ENCODE peak calls at places on chromosomes 16 and 17, in seven cellular contexts. C, E, L, Q, Z, I and N are unnamed samples.

GRCh38 chr17:82668631-82669099 is 20.4 kb upstream of the WDR45B start:
- DNase-seq in Z (peak), C (peak), Q (peak), I (peak), L (peak), E (peak), N (no peak)

GRCh38 chr17:49514374-49514738 is 19.3 kb downstream of the NGFR start:
- DNase-seq in C (no peak), I (peak), Z (no peak), Q (no peak), L (no peak), E (no peak), N (no peak)

GRCh38 chr16:15542261-15542660 is 100.7 kb downstream of the MARF1 start:
- DNase-seq in I (no peak), C (no peak), L (no peak), E (no peak), Q (no peak), Z (no peak), N (no peak)

GRCh38 chr17:67477687-67478086 is 100.6 kb downstream of the PITPNC1 start:
- DNase-seq in E (no peak), Z (no peak), C (no peak), I (no peak), L (no peak), Q (no peak), N (peak)

GRCh38 chr16:11639925-11640899 is 28.0 kb upstream of the SNN start:
- DNase-seq in Z (peak), C (peak), I (peak), E (peak), L (no peak), Q (no peak), N (peak)

GRCh38 chr16:4746215-4746614 is 11.9 kb downstream of the DNAAF8 start:
- DNase-seq in E (no peak), L (no peak), I (no peak), Q (no peak), Z (no peak), C (no peak), N (no peak)

GRCh38 chr16:74146643-74147042 is 150.0 kb upstream of the PSMD7 start:
- DNase-seq in Z (no peak), Q (no peak), E (no peak), C (no peak), L (no peak), I (no peak), N (no peak)

GRCh38 chr16:27742333-27742732 is 192.4 kb downstream of the KATNIP start:
- DNase-seq in Z (no peak), I (no peak), E (no peak), L (no peak), Q (no peak), C (no peak), N (no peak)

GRCh38 chr17:67829331-67829730 is 4.0 kb downstream of the BPTF start:
- DNase-seq in Z (no peak), E (no peak), I (no peak), C (no peak), L (peak), Q (peak), N (no peak)

GRCh38 chr16:88298882-88299745 is 83.6 kb upstream of the ZNF469 start:
- DNase-seq in I (no peak), Z (peak), L (no peak), C (peak), E (no peak), Q (no peak), N (no peak)

GRCh38 chr17:66726846-66727245 is 108.1 kb upstream of the CACNG5 start:
- DNase-seq in C (no peak), I (no peak), L (no peak), Z (no peak), Q (no peak), E (no peak), N (no peak)

GRCh38 chr17:77107506-77108433 is 33.0 kb upstream of the SEC14L1 start:
- DNase-seq in Z (no peak), L (peak), Q (peak), I (peak), E (no peak), C (no peak), N (no peak)

GRCh38 chr17:66960623-66961022 is 3.9 kb upstream of the CACNG4 start:
- DNase-seq in Q (no peak), I (no peak), L (no peak), Z (no peak), E (no peak), C (no peak), N (no peak)

GRCh38 chr16:3959148-3959547 is 78.6 kb upstream of the CREBBP start:
- DNase-seq in E (no peak), I (peak), Q (no peak), C (no peak), Z (peak), L (no peak), N (no peak)

GRCh38 chr17:29094101-29094708 is 51.3 kb downstream of the PIPOX start:
- DNase-seq in Z (no peak), Q (no peak), E (no peak), C (no peak), L (no peak), I (no peak), N (no peak)

GRCh38 chr16:57838161-57838560 is 35.9 kb upstream of the KIFC3 start:
- DNase-seq in I (no peak), E (no peak), Q (no peak), C (no peak), Z (no peak), L (no peak), N (no peak)

GRCh38 chr17:42290577-42290976 is 2.3 kb downstream of the STAT5A start:
- DNase-seq in Q (no peak), C (peak), E (no peak), Z (no peak), I (no peak), L (no peak), N (no peak)

GRCh38 chr17:79970576-79971068 is 65.0 kb downstream of the TBC1D16 start:
- DNase-seq in I (peak), Z (peak), E (no peak), L (no peak), Q (no peak), C (no peak), N (no peak)
- TF ChIP-seq CTCF in I (peak), Z (peak), E (no peak), L (peak), Q (peak), C (peak), N (peak)

GRCh38 chr16:8796469-8797363 is 723 bp downstream of the TMEM186 start:
- DNase-seq in Q (no peak), Z (no peak), C (no peak), I (no peak), E (no peak), L (no peak), N (no peak)

GRCh38 chr16:8798174-8798527 is 512 bp downstream of the PMM2 start:
- DNase-seq in I (no peak), C (no peak), Z (no peak), E (no peak), Q (no peak), L (no peak), N (no peak)

GRCh38 chr16:8797364-8798173 is at the start of the genes PMM2 and TMEM186:
- DNase-seq in C (peak), Q (peak), E (peak), I (peak), Z (peak), L (peak), N (peak)

GRCh38 chr16:8795818-8796217 is 1.6 kb downstream of the TMEM186 start:
- DNase-seq in L (no peak), I (no peak), Q (no peak), C (no peak), Z (no peak), E (no peak), N (no peak)

GRCh38 chr16:8795096-8795495 is 2.3 kb downstream of the TMEM186 start:
- DNase-seq in E (no peak), C (no peak), Z (no peak), L (no peak), I (no peak), Q (no peak), N (no peak)
- TF ChIP-seq CTCF in E (no peak), C (peak), Z (peak), L (no peak), I (no peak), Q (no peak), N (no peak)

GRCh38 chr16:30046178-30046577 is 15.1 kb upstream of the TLCD3B start:
- DNase-seq in Z (no peak), E (no peak), L (no peak), C (no peak), Q (no peak), I (no peak), N (no peak)

GRCh38 chr16:30040221-30040620 is 9.2 kb upstream of the TLCD3B start:
- DNase-seq in E (no peak), I (no peak), C (no peak), L (no peak), Q (no peak), Z (no peak), N (no peak)

GRCh38 chr16:30046588-30046987 is 15.5 kb upstream of the TLCD3B start:
- DNase-seq in C (no peak), Z (no peak), E (no peak), I (no peak), Q (no peak), L (no peak), N (no peak)

GRCh38 chr16:30041841-30042240 is 10.8 kb upstream of the TLCD3B start:
- DNase-seq in C (no peak), Z (no peak), Q (no peak), I (peak), L (no peak), E (no peak), N (no peak)
- TF ChIP-seq CTCF in C (peak), Z (peak), Q (peak), I (peak), L (no peak), E (peak), N (peak)

DNA sequence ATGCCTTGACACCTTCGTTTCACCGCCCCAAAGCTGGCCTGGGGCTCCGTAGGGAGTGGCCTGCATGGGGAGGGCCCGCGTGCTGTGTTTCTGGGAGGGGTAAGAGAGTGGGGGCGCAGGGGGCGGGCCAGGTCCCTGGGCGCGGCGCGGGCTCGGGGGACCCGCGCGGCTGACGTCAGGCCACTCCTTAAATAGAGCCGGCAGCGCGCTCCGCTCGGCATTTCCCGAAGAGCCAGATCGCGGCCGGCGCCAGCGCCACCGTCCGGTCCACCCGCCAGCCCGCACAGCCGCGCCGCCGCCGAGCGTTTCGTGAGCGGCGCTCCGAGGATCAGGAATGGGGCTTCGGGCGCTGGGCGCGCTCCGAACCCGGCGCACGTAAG is at the start of gene HS3ST2:
- DNase-seq in E (peak), Q (peak), L (peak), I (peak), Z (peak), C (peak), N (no peak)
- TF ChIP-seq CTCF in E (peak), Q (no peak), L (no peak), I (no peak), Z (no peak), C (peak), N (no peak)

DNA sequence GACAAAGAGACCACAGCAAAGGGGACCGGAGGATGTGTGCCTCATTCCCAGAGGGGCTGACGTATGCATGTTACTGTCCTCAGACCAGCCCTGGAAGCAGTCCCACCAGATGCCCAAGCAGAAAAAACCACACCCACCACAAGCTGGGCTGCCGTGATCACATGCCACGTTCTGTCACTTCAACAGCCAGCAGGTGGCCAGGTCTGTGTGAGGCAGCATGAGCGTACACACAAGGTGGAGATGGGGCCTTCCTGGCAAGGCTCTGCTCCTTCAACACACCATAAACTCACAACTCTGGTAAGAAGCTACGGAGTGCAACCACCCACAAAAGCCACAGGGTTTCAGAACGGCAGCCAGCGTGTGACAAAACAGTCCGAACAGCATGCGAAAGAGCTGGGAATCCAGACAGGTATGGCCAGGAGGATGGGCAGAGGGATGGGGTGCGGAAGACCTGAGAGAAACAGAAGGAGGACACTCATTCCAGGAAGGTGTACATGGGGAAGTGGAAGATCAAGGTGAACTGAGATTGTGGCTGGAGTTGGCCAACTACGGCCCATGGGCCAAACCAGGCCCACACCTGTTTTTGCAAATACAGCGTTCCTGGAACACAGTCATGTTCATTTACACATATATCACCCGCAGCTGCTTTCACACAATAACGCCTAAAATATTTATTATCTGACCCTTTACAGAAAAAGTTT is 27.9 kb downstream of the MBTPS1 start:
- DNase-seq in L (peak), I (no peak), C (no peak), Q (peak), Z (no peak), E (no peak), N (no peak)
- TF ChIP-seq CTCF in L (peak), I (no peak), C (no peak), Q (peak), Z (no peak), E (no peak), N (no peak)

GRCh38 chr17:17703608-17703919 is 22.3 kb downstream of the RAI1 start:
- DNase-seq in Q (peak), Z (no peak), I (no peak), C (no peak), E (no peak), L (no peak), N (no peak)

GRCh38 chr17:17704931-17705330 is 23.7 kb downstream of the RAI1 start:
- DNase-seq in Z (no peak), E (no peak), I (no peak), C (no peak), L (no peak), Q (no peak), N (no peak)

GRCh38 chr17:17708301-17708700 is 27.0 kb downstream of the RAI1 start:
- DNase-seq in L (no peak), Z (no peak), Q (no peak), E (no peak), C (no peak), I (no peak), N (no peak)

GRCh38 chr17:17708816-17709215 is 27.6 kb downstream of the RAI1 start:
- DNase-seq in E (no peak), Q (no peak), I (no peak), L (no peak), C (no peak), Z (no peak), N (no peak)

DNA sequence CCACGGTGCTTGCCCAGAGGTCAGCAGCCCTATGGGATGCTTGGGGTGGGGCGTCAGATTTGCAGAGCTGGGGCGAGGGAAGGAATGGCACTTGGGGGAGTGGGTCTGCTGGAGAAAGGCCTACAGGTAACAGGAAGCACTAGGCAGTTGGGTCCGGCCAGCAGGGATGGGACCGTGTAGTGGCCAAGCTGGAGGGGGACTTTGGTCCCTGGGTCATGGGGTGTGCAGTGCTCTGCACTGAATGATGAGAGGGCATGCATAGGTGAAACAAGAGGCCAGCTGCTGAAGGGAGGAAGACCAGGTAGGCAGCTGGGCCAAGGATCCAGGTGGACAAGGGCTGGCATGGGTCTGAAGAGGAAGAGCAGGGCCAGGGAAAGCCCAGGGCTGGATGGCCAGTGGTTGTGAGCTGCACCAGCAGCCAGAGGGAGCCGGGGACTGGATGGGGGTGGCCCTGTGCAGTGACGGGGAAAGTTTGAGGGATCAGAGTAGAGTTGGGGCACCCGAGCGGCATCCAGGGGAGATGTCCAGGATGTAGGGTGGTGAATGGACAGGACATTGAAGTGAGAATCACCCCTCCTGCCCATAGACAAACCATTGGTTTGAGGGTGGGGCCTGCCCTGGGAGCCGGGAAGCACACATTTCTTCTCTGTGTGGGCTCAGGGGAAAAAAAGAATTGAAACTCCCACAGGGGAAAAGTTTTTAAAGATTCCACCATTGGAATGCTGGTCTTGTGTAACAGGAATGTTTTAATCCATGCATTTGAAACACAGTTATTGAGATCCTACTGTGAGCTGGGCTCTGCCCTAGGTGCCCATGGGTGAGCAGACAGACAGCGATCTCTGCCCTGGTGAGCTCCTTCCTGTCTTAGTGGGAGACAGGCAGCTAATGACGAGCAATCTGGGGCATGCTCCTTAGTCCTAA is 25.1 kb downstream of the RAI1 start:
- DNase-seq in Z (no peak), E (no peak), C (no peak), L (no peak), Q (no peak), I (no peak), N (no peak)
- TF ChIP-seq CTCF in Z (no peak), E (no peak), C (no peak), L (no peak), Q (no peak), I (no peak), N (no peak)

DNA sequence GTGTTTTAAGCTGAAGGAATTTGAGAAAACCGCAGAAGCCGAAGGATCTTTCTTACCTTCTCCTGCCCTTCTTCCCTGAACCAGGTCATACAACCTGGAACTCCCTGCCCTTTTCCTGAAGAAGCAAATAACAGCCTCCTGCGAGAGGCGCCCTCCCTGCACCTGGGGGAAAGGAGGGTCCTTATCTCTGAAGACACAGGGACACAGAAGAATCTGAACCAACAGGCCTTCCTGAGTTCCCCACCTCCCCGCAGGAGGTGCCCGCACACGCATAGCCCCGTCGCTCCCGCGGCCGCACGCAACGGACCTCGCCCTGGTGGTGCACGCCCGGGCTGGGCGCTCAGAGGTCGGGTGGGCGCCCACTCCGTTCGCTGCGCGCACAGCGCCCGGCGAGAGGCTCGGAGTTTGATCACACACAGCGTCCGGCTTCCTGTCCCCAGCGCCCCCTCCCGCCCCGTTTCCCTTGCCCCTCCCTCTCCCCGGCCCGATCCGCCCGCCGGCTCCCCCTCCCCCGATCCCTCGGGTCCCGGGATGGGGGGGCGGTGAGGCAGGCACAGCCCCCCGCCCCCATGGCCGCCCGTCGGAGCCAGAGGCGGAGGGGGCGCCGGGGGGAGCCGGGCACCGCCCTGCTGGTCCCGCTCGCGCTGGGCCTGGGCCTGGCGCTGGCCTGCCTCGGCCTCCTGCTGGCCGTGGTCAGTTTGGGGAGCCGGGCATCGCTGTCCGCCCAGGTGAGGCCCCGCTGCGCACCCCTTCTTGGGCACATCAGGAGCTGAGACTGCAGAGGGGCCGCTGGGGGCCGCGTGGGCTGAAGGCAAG is at the start of gene TNFSF12:
- DNase-seq in Q (peak), Z (peak), I (peak), E (peak), L (peak), C (peak), N (no peak)
- TF ChIP-seq CTCF in Q (no peak), Z (peak), I (peak), E (peak), L (no peak), C (peak), N (peak)